ENCODE peak calls at places on chromosomes 12 and 14, in eight cellular contexts. One of them, this sample, is unnamed.

GRCh38 chr12:19150273-19150895 is 20.9 kb downstream of the PLEKHA5 start:
- DNase-seq in lower lobe of right lung: no peak
- DNase-seq in fibroblast of pulmonary artery: peak
- DNase-seq in WERI-Rb-1: no peak
- DNase-seq in HepG2: no peak
- DNase-seq in progenitor cell of endocrine pancreas: no peak
- DNase-seq in fibroblast of mammary gland: no peak
- DNase-seq in psoas muscle: no peak
- DNase-seq in this sample: no peak

GRCh38 chr12:32365473-32366064 is 33.8 kb upstream of the FGD4 start:
- DNase-seq in lower lobe of right lung: no peak
- DNase-seq in fibroblast of pulmonary artery: peak
- DNase-seq in WERI-Rb-1: peak
- DNase-seq in HepG2: peak
- DNase-seq in progenitor cell of endocrine pancreas: peak
- DNase-seq in fibroblast of mammary gland: peak
- DNase-seq in psoas muscle: no peak
- DNase-seq in this sample: peak

GRCh38 chr12:132597333-132598283 is 12.8 kb downstream of the LRCOL1 start:
- DNase-seq in lower lobe of right lung: no peak
- DNase-seq in fibroblast of pulmonary artery: peak
- DNase-seq in WERI-Rb-1: peak
- DNase-seq in HepG2: no peak
- DNase-seq in progenitor cell of endocrine pancreas: no peak
- DNase-seq in fibroblast of mammary gland: peak
- DNase-seq in psoas muscle: no peak
- DNase-seq in this sample: no peak

GRCh38 chr14:57420986-57421385 is 30.6 kb downstream of the NAA30 start:
- DNase-seq in lower lobe of right lung: no peak
- DNase-seq in fibroblast of pulmonary artery: no peak
- DNase-seq in WERI-Rb-1: no peak
- DNase-seq in HepG2: no peak
- DNase-seq in progenitor cell of endocrine pancreas: no peak
- DNase-seq in fibroblast of mammary gland: peak
- DNase-seq in psoas muscle: no peak
- DNase-seq in this sample: peak

GRCh38 chr12:57229041-57229633 is 374 bp upstream of the SHMT2 start:
- DNase-seq in lower lobe of right lung: no peak
- DNase-seq in fibroblast of pulmonary artery: no peak
- DNase-seq in WERI-Rb-1: no peak
- DNase-seq in HepG2: no peak
- DNase-seq in progenitor cell of endocrine pancreas: no peak
- DNase-seq in fibroblast of mammary gland: no peak
- DNase-seq in psoas muscle: no peak
- DNase-seq in this sample: no peak

GRCh38 chr14:64663174-64663573 is 41.0 kb upstream of the PLEKHG3 start:
- DNase-seq in lower lobe of right lung: no peak
- DNase-seq in fibroblast of pulmonary artery: no peak
- DNase-seq in WERI-Rb-1: no peak
- DNase-seq in HepG2: no peak
- DNase-seq in progenitor cell of endocrine pancreas: no peak
- DNase-seq in fibroblast of mammary gland: peak
- DNase-seq in psoas muscle: no peak
- DNase-seq in this sample: no peak

GRCh38 chr12:132715874-132716273 is 5.2 kb downstream of the PGAM5 start:
- DNase-seq in lower lobe of right lung: no peak
- DNase-seq in fibroblast of pulmonary artery: no peak
- DNase-seq in WERI-Rb-1: no peak
- DNase-seq in HepG2: no peak
- DNase-seq in progenitor cell of endocrine pancreas: no peak
- DNase-seq in fibroblast of mammary gland: no peak
- DNase-seq in psoas muscle: peak
- DNase-seq in this sample: no peak

GRCh38 chr14:37230551-37231194 is 32.9 kb downstream of the MIPOL1 start:
- DNase-seq in lower lobe of right lung: no peak
- DNase-seq in fibroblast of pulmonary artery: peak
- DNase-seq in WERI-Rb-1: no peak
- DNase-seq in HepG2: peak
- DNase-seq in progenitor cell of endocrine pancreas: no peak
- DNase-seq in fibroblast of mammary gland: peak
- DNase-seq in psoas muscle: no peak
- DNase-seq in this sample: peak

GRCh38 chr12:1533205-1533601 is 61.2 kb downstream of the FBXL14 start:
- DNase-seq in lower lobe of right lung: no peak
- DNase-seq in fibroblast of pulmonary artery: no peak
- DNase-seq in WERI-Rb-1: no peak
- DNase-seq in HepG2: no peak
- DNase-seq in progenitor cell of endocrine pancreas: no peak
- DNase-seq in fibroblast of mammary gland: peak
- DNase-seq in psoas muscle: no peak
- DNase-seq in this sample: no peak

GRCh38 chr14:23094666-23095195 is at the start of gene ACIN1:
- DNase-seq in lower lobe of right lung: peak
- DNase-seq in fibroblast of pulmonary artery: peak
- DNase-seq in WERI-Rb-1: peak
- DNase-seq in HepG2: peak
- DNase-seq in progenitor cell of endocrine pancreas: peak
- DNase-seq in fibroblast of mammary gland: peak
- DNase-seq in psoas muscle: no peak
- DNase-seq in this sample: peak

GRCh38 chr14:39367387-39367751 is 64.9 kb downstream of the FBXO33 start:
- DNase-seq in lower lobe of right lung: no peak
- DNase-seq in fibroblast of pulmonary artery: no peak
- DNase-seq in WERI-Rb-1: no peak
- DNase-seq in HepG2: no peak
- DNase-seq in progenitor cell of endocrine pancreas: no peak
- DNase-seq in fibroblast of mammary gland: no peak
- DNase-seq in psoas muscle: no peak
- DNase-seq in this sample: no peak

GRCh38 chr12:98332626-98333025 is 182.8 kb upstream of the TMPO start:
- DNase-seq in lower lobe of right lung: no peak
- DNase-seq in fibroblast of pulmonary artery: no peak
- DNase-seq in WERI-Rb-1: no peak
- DNase-seq in HepG2: no peak
- DNase-seq in progenitor cell of endocrine pancreas: no peak
- DNase-seq in fibroblast of mammary gland: no peak
- DNase-seq in psoas muscle: no peak
- DNase-seq in this sample: no peak

GRCh38 chr14:50816419-50817047 is 14.4 kb downstream of the NIN start:
- DNase-seq in lower lobe of right lung: no peak
- DNase-seq in fibroblast of pulmonary artery: peak
- DNase-seq in WERI-Rb-1: no peak
- DNase-seq in HepG2: peak
- DNase-seq in progenitor cell of endocrine pancreas: no peak
- DNase-seq in fibroblast of mammary gland: peak
- DNase-seq in psoas muscle: no peak
- DNase-seq in this sample: no peak

GRCh38 chr14:84482256-84483071 is 1047.5 kb upstream of the FLRT2 start:
- DNase-seq in lower lobe of right lung: no peak
- DNase-seq in fibroblast of pulmonary artery: peak
- DNase-seq in WERI-Rb-1: no peak
- DNase-seq in HepG2: no peak
- DNase-seq in progenitor cell of endocrine pancreas: no peak
- DNase-seq in fibroblast of mammary gland: peak
- DNase-seq in psoas muscle: no peak
- DNase-seq in this sample: peak

GRCh38 chr12:103442822-103443221 is 52.9 kb downstream of the C12orf42 start:
- DNase-seq in lower lobe of right lung: no peak
- DNase-seq in fibroblast of pulmonary artery: no peak
- DNase-seq in WERI-Rb-1: no peak
- DNase-seq in HepG2: no peak
- DNase-seq in progenitor cell of endocrine pancreas: no peak
- DNase-seq in fibroblast of mammary gland: no peak
- DNase-seq in psoas muscle: no peak
- DNase-seq in this sample: no peak

GRCh38 chr14:55834390-55834789 is 254.4 kb downstream of the KTN1 start:
- DNase-seq in lower lobe of right lung: no peak
- DNase-seq in fibroblast of pulmonary artery: no peak
- DNase-seq in WERI-Rb-1: no peak
- DNase-seq in HepG2: no peak
- DNase-seq in progenitor cell of endocrine pancreas: no peak
- DNase-seq in fibroblast of mammary gland: no peak
- DNase-seq in psoas muscle: no peak
- DNase-seq in this sample: no peak

GRCh38 chr14:89507521-89507920 is 90.5 kb upstream of the FOXN3 start:
- DNase-seq in lower lobe of right lung: no peak
- DNase-seq in fibroblast of pulmonary artery: peak
- DNase-seq in WERI-Rb-1: no peak
- DNase-seq in HepG2: peak
- DNase-seq in progenitor cell of endocrine pancreas: no peak
- DNase-seq in fibroblast of mammary gland: peak
- DNase-seq in psoas muscle: no peak
- DNase-seq in this sample: peak

GRCh38 chr12:78392918-78393317 is 471.7 kb upstream of the SYT1 start:
- DNase-seq in lower lobe of right lung: no peak
- DNase-seq in fibroblast of pulmonary artery: peak
- DNase-seq in WERI-Rb-1: no peak
- DNase-seq in HepG2: no peak
- DNase-seq in progenitor cell of endocrine pancreas: no peak
- DNase-seq in fibroblast of mammary gland: peak
- DNase-seq in psoas muscle: no peak
- DNase-seq in this sample: no peak

GRCh38 chr14:61730756-61731373 is 31.4 kb upstream of the SNAPC1 start:
- DNase-seq in lower lobe of right lung: no peak
- DNase-seq in fibroblast of pulmonary artery: no peak
- DNase-seq in WERI-Rb-1: no peak
- DNase-seq in HepG2: no peak
- DNase-seq in progenitor cell of endocrine pancreas: no peak
- DNase-seq in fibroblast of mammary gland: no peak
- DNase-seq in psoas muscle: no peak
- DNase-seq in this sample: no peak
- TF ChIP-seq CTCF in lower lobe of right lung: peak
- TF ChIP-seq CTCF in fibroblast of pulmonary artery: peak
- TF ChIP-seq CTCF in WERI-Rb-1: peak
- TF ChIP-seq CTCF in HepG2: peak
- TF ChIP-seq CTCF in progenitor cell of endocrine pancreas: peak
- TF ChIP-seq CTCF in fibroblast of mammary gland: peak
- TF ChIP-seq CTCF in psoas muscle: peak
- TF ChIP-seq CTCF in this sample: no peak

GRCh38 chr12:52305921-52306705 is 14.8 kb upstream of the KRT81 start:
- DNase-seq in lower lobe of right lung: no peak
- DNase-seq in fibroblast of pulmonary artery: no peak
- DNase-seq in WERI-Rb-1: no peak
- DNase-seq in HepG2: no peak
- DNase-seq in progenitor cell of endocrine pancreas: no peak
- DNase-seq in fibroblast of mammary gland: no peak
- DNase-seq in psoas muscle: no peak
- DNase-seq in this sample: no peak

GRCh38 chr12:52307836-52308806 is 13.1 kb downstream of the KRT83 start:
- DNase-seq in lower lobe of right lung: peak
- DNase-seq in fibroblast of pulmonary artery: peak
- DNase-seq in WERI-Rb-1: peak
- DNase-seq in HepG2: no peak
- DNase-seq in progenitor cell of endocrine pancreas: peak
- DNase-seq in fibroblast of mammary gland: no peak
- DNase-seq in psoas muscle: peak
- DNase-seq in this sample: peak

GRCh38 chr12:52311282-52311643 is 9.9 kb downstream of the KRT83 start:
- DNase-seq in lower lobe of right lung: no peak
- DNase-seq in fibroblast of pulmonary artery: peak
- DNase-seq in WERI-Rb-1: no peak
- DNase-seq in HepG2: no peak
- DNase-seq in progenitor cell of endocrine pancreas: no peak
- DNase-seq in fibroblast of mammary gland: no peak
- DNase-seq in psoas muscle: no peak
- DNase-seq in this sample: no peak

GRCh38 chr12:52310622-52311281 is 10.4 kb downstream of the KRT83 start:
- DNase-seq in lower lobe of right lung: no peak
- DNase-seq in fibroblast of pulmonary artery: peak
- DNase-seq in WERI-Rb-1: no peak
- DNase-seq in HepG2: no peak
- DNase-seq in progenitor cell of endocrine pancreas: no peak
- DNase-seq in fibroblast of mammary gland: no peak
- DNase-seq in psoas muscle: no peak
- DNase-seq in this sample: peak

DNA sequence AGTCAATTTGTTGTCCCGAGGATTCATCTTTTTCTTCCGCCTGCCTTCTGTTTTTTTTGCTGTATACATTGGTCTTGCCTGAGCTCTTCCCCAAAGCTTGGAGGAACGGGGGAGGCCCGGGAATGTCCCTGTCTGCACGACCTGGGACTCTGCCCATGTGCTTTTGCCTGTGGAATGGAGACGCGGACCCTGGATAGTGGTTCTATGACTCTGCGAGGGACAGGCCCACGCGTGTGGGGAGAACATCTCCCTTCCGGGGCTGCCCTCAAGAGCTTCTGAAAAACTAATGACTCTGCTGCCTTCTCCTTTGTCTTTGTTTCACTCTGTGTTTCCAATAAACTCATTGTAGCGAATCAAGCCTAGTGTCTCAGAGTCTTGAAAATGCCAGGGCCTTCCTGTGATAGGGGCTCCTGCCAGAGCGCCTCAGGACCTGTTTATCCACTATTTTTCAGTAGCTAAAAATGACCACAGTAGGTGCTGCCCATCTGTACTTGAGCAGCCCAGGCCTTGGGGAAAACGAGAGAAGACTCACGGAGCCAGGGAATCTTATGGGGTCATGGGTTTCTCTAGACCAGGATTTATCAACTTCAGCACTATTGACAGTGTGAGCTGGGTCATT is 12.3 kb downstream of the KRT83 start:
- DNase-seq in lower lobe of right lung: no peak
- DNase-seq in fibroblast of pulmonary artery: no peak
- DNase-seq in WERI-Rb-1: no peak
- DNase-seq in HepG2: no peak
- DNase-seq in progenitor cell of endocrine pancreas: no peak
- DNase-seq in fibroblast of mammary gland: no peak
- DNase-seq in psoas muscle: no peak
- DNase-seq in this sample: no peak
- TF ChIP-seq CTCF in lower lobe of right lung: no peak
- TF ChIP-seq CTCF in fibroblast of pulmonary artery: no peak
- TF ChIP-seq CTCF in WERI-Rb-1: no peak
- TF ChIP-seq CTCF in HepG2: no peak
- TF ChIP-seq CTCF in progenitor cell of endocrine pancreas: no peak
- TF ChIP-seq CTCF in fibroblast of mammary gland: no peak
- TF ChIP-seq CTCF in psoas muscle: no peak
- TF ChIP-seq CTCF in this sample: no peak

DNA sequence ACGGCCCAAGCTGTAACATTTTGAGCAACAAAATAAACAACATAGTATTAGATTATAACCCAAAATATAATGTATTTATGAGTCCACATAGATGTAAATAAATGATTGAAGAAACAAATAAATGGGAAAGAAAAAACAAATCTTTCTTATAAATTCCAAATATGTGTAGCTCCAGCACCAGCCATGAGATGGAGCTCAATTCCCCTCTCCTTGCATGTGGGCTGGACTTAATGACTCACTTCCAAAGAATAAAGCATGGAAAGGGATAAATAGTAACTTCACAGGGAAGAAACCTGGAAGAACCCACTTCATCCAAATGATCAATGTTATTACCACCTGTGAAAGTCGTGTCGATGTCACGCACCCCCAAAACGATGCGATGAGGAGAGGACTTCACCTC is 158.8 kb downstream of the RPAP3 start:
- DNase-seq in lower lobe of right lung: no peak
- DNase-seq in fibroblast of pulmonary artery: peak
- DNase-seq in WERI-Rb-1: no peak
- DNase-seq in HepG2: no peak
- DNase-seq in progenitor cell of endocrine pancreas: no peak
- DNase-seq in fibroblast of mammary gland: peak
- DNase-seq in psoas muscle: no peak
- DNase-seq in this sample: peak
- TF ChIP-seq CTCF in lower lobe of right lung: peak
- TF ChIP-seq CTCF in fibroblast of pulmonary artery: peak
- TF ChIP-seq CTCF in WERI-Rb-1: peak
- TF ChIP-seq CTCF in HepG2: no peak
- TF ChIP-seq CTCF in progenitor cell of endocrine pancreas: peak
- TF ChIP-seq CTCF in fibroblast of mammary gland: peak
- TF ChIP-seq CTCF in psoas muscle: no peak
- TF ChIP-seq CTCF in this sample: peak

GRCh38 chr14:47207636-47208035 is 467.8 kb downstream of the MDGA2 start:
- DNase-seq in lower lobe of right lung: no peak
- DNase-seq in fibroblast of pulmonary artery: no peak
- DNase-seq in WERI-Rb-1: no peak
- DNase-seq in HepG2: no peak
- DNase-seq in progenitor cell of endocrine pancreas: no peak
- DNase-seq in fibroblast of mammary gland: peak
- DNase-seq in psoas muscle: no peak
- DNase-seq in this sample: no peak
- TF ChIP-seq CTCF in lower lobe of right lung: no peak
- TF ChIP-seq CTCF in fibroblast of pulmonary artery: no peak
- TF ChIP-seq CTCF in WERI-Rb-1: peak
- TF ChIP-seq CTCF in HepG2: no peak
- TF ChIP-seq CTCF in progenitor cell of endocrine pancreas: no peak
- TF ChIP-seq CTCF in fibroblast of mammary gland: no peak
- TF ChIP-seq CTCF in psoas muscle: no peak
- TF ChIP-seq CTCF in this sample: no peak

This sample was measured in bronchial epithelial cell.